ENCODE peak calls at places on chromosomes 4 and X, in five cellular contexts. L, J, E, U and S are unnamed samples.

GRCh38 chrX:77668391-77669237 is 117.4 kb downstream of the ATRX start:
- DNase-seq in L (no peak), J (peak; percentile 71), E (no peak), U (no peak), S (peak; percentile 58)

GRCh38 chr4:75004755-75005668 is 72.1 kb downstream of the PARM1 start:
- DNase-seq in L (peak; percentile 20), J (no peak), E (no peak), U (no peak), S (no peak)

GRCh38 chrX:148878371-148878770 is 378.0 kb downstream of the AFF2 start:
- DNase-seq in L (no peak), J (no peak), E (no peak), U (no peak), S (no peak)

GRCh38 chr4:628821-629635 is 3.7 kb downstream of the PDE6B start:
- DNase-seq in L (no peak), J (no peak), E (no peak), U (no peak), S (no peak)

GRCh38 chrX:50941638-50942037 is 31.1 kb downstream of the BMP15 start:
- DNase-seq in L (no peak), J (peak; percentile 1), E (peak; percentile 8), U (no peak), S (no peak)

GRCh38 chr4:76441881-76442280 is 6.9 kb downstream of the SHROOM3 start:
- DNase-seq in L (no peak), J (no peak), E (no peak), U (no peak), S (no peak)

GRCh38 chr4:110163327-110164070 is 34.9 kb downstream of the ELOVL6 start:
- DNase-seq in L (no peak), J (no peak), E (no peak), U (no peak), S (no peak)

GRCh38 chr4:122480023-122480422 is 23.5 kb upstream of the IL2 start:
- DNase-seq in L (no peak), J (no peak), E (no peak), U (no peak), S (no peak)

GRCh38 chrX:126820700-126821420 is 1.3 kb downstream of the PRR32 start:
- DNase-seq in L (peak; percentile 41), J (no peak), E (no peak), U (no peak), S (no peak)

GRCh38 chr4:82774711-82775171 is 23.9 kb downstream of the SCD5 start:
- DNase-seq in L (no peak), J (no peak), E (no peak), U (no peak), S (no peak)

GRCh38 chr4:25908491-25908901 is 5.5 kb upstream of the SMIM20 start:
- DNase-seq in L (no peak), J (peak; percentile 91), E (no peak), U (no peak), S (peak; percentile 8)

GRCh38 chrX:9665113-9665512 is 100.5 kb downstream of the GPR143 start:
- DNase-seq in L (no peak), J (peak; percentile 56), E (no peak), U (no peak), S (no peak)

GRCh38 chr4:139242511-139243051 is 37.4 kb downstream of the MGARP start:
- DNase-seq in L (no peak), J (no peak), E (no peak), U (no peak), S (no peak)

GRCh38 chr4:22695917-22696316 is 3.2 kb downstream of the GBA3 start:
- DNase-seq in L (no peak), J (no peak), E (peak; percentile 11), U (no peak), S (no peak)

GRCh38 chr4:88792268-88792781 is 94.7 kb upstream of the NAP1L5 start:
- DNase-seq in L (no peak), J (no peak), E (no peak), U (no peak), S (no peak)

GRCh38 chrX:29903365-29903764 is 312.0 kb upstream of the MAGEB2 start:
- DNase-seq in L (no peak), J (peak; percentile 1), E (no peak), U (no peak), S (no peak)

GRCh38 chrX:77785400-77785745 is 643 bp downstream of the ATRX start:
- DNase-seq in L (no peak), J (peak; percentile 29), E (peak; percentile 13), U (no peak), S (no peak)

GRCh38 chrX:23764585-23764984 is 18.4 kb upstream of the SAT1 start:
- DNase-seq in L (no peak), J (no peak), E (no peak), U (no peak), S (no peak)

GRCh38 chr4:31134720-31135119 is 414.6 kb downstream of the PCDH7 start:
- DNase-seq in L (no peak), J (no peak), E (no peak), U (no peak), S (no peak)

GRCh38 chrX:71579136-71579989 is 1.1 kb downstream of the GCNA start:
- DNase-seq in L (no peak), J (no peak), E (no peak), U (peak; percentile 23), S (no peak)

GRCh38 chr4:130395871-130396270 is 1299.9 kb downstream of the C4orf33 start:
- DNase-seq in L (no peak), J (peak; percentile 47), E (no peak), U (no peak), S (peak; percentile 15)

GRCh38 chr4:17336524-17336941 is 175.4 kb downstream of the QDPR start:
- DNase-seq in L (no peak), J (peak; percentile 99), E (peak; percentile 9), U (no peak), S (no peak)

GRCh38 chr4:28792917-28793597 is 1927.1 kb upstream of the PCDH7 start:
- DNase-seq in L (no peak), J (no peak), E (no peak), U (no peak), S (no peak)